ENCODE peak calls at places on chromosomes 16 and 17, in six cellular contexts. Q, V, N, Y, G and U are unnamed samples. For H3K36me3 and H3K4me1, the result is how much of the 10 kb centered on the place peaks cover.

GRCh38 chr16:65855171-65856145 is 511.0 kb upstream of the CDH5 start:
- DNase-seq in Q (no peak), V (no peak), Y (no peak), G (no peak), N (no peak), U (no peak)

GRCh38 chr17:28759296-28759865 is 15.6 kb downstream of the TRAF4 start:
- DNase-seq in G (no peak), V (no peak), Y (no peak), N (no peak), Q (no peak), U (no peak)

GRCh38 chr16:65195998-65196397 is 74.1 kb upstream of the CDH11 start:
- DNase-seq in N (no peak), Y (no peak), Q (no peak), G (no peak), V (peak), U (no peak)

GRCh38 chr16:81376880-81377279 is 62.1 kb downstream of the GAN start:
- DNase-seq in G (no peak), N (no peak), V (peak), Y (no peak), Q (no peak), U (no peak)

GRCh38 chr16:14658063-14658462 is 25.3 kb downstream of the BFAR start:
- DNase-seq in Q (no peak), G (no peak), Y (no peak), N (no peak), V (no peak), U (no peak)

GRCh38 chr17:72222971-72223370 is 102.2 kb downstream of the SOX9 start:
- DNase-seq in G (no peak), V (no peak), Q (no peak), Y (no peak), N (no peak), U (no peak)

GRCh38 chr16:81779540-81780320 is 639 bp downstream of the PLCG2 start:
- DNase-seq in N (no peak), Y (peak), V (no peak), G (no peak), Q (no peak), U (peak)

GRCh38 chr16:11386791-11387546 is 41.7 kb downstream of the RMI2 start:
- DNase-seq in N (no peak), G (no peak), V (no peak), Q (no peak), Y (no peak), U (peak)

GRCh38 chr17:69945698-69946185 is 129.3 kb upstream of the KCNJ16 start:
- DNase-seq in Q (no peak), Y (no peak), V (no peak), G (no peak), N (no peak), U (no peak)

GRCh38 chr16:72786606-72787005 is 261.3 kb downstream of the ZFHX3 start:
- DNase-seq in N (no peak), G (no peak), V (no peak), Q (no peak), Y (no peak), U (no peak)

GRCh38 chr16:72787519-72788268 is 260.2 kb downstream of the ZFHX3 start:
- DNase-seq in V (peak), N (peak), Q (peak), Y (peak), G (peak), U (peak)

GRCh38 chr16:72787130-72787518 is 260.8 kb downstream of the ZFHX3 start:
- DNase-seq in N (no peak), G (no peak), Y (no peak), Q (no peak), V (no peak), U (no peak)

GRCh38 chr16:72783716-72784320 is 264.1 kb downstream of the ZFHX3 start:
- DNase-seq in Y (no peak), N (no peak), V (peak), G (no peak), Q (no peak), U (no peak)

DNA sequence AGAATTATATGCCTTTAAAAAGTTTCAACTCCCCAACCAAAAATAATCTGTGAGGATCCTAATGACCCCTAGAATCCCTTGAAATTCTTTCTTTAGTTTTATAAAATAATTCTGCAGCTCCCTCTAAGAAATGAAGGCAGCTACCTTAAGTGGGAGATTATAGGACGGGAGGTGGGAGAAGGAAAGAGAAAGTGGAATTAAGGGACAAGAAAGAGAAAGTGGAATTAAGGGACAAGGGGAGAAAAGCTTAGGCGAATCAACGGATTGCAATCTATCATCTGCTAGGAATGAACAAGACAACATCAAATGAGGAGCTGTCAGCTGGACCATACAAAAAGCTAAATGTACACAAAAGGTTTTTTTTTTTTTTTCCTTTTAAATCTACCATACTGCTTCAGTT is 262.0 kb downstream of the ZFHX3 start:
- DNase-seq in Y (no peak), Q (no peak), N (no peak), V (no peak), G (no peak), U (no peak)
- H3K36me3 ChIP-seq in Y (under half), Q (under half), N (under half), V (under half), G (under half), U (under half)

GRCh38 chr17:77833769-77834168 is 124.7 kb upstream of the TNRC6C start:
- DNase-seq in V (no peak), Y (no peak), Q (no peak), G (no peak), N (no peak), U (no peak)

GRCh38 chr17:77830816-77831490 is 127.5 kb upstream of the TNRC6C start:
- DNase-seq in Y (no peak), N (no peak), Q (no peak), G (no peak), V (no peak), U (peak)

GRCh38 chr17:77829871-77830799 is 128.4 kb upstream of the TNRC6C start:
- DNase-seq in G (no peak), Y (peak), Q (no peak), N (peak), V (peak), U (peak)

GRCh38 chr17:77832180-77832560 is 126.3 kb upstream of the TNRC6C start:
- DNase-seq in Q (no peak), V (no peak), G (no peak), N (no peak), Y (no peak), U (no peak)

GRCh38 chr17:77831497-77832179 is 126.9 kb upstream of the TNRC6C start:
- DNase-seq in G (no peak), Q (no peak), Y (no peak), V (peak), N (no peak), U (peak)
- H3K4me1 ChIP-seq in G (under half), Q (under half), Y (under half), V (under half), N (under half), U (under half)

DNA sequence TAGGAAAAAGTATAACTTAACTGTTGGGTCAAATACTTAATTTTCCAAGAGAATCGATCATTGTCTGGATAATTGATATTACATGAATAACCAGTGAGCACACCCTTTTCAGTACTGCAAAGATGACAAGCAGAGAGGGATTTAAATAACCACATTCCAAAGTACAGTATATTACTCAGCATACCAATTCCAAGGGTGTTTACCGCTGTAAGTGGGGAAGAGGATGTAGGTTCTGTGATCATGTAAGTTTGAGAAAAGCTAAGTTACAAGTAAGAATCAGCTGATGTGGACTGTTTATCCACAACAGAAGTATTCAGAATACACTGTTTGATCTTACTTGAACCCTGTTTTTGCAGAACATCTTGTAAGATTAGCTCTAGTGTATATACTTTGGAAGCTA is 6.1 kb downstream of the GDE1 start:
- DNase-seq in V (peak), G (no peak), N (no peak), Y (no peak), Q (no peak), U (no peak)
- H3K36me3 ChIP-seq in V (under half), G (under half), N (under half), Y (under half), Q (under half), U (under half)

DNA sequence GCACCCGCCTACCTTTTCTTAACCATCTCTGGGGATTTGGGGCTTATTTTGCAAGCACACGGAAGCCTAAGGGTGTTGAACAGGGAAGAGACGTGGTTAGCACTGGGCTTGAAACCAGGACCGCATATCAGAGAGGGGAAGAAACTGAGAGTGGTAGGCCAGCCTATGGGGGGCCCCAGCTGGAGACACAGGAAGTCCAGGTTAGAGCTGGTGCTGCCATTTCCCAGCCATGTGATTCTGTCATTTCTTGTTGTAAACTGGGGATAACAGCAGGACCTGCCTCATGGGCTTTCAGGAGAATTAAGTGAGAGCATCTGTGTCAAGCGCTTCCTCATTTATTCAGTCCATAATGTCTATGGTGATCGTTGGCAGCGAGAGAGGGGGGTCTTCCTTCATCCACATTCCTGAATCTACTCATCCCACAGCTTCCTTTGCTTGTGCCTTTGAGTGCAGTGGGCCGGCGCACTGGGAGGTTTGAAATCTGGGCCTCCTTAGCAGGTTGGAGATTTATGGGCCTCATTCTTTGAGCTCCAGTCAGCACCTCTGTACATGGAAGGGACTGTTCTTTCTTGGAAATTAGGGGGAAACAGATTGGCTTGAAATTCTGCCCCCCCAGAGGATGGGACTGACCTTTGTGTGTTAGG is 20.1 kb downstream of the NKD1 start:
- DNase-seq in Q (no peak), G (no peak), N (peak), V (no peak), Y (no peak), U (no peak)
- H3K4me1 ChIP-seq in Q (under half), G (under half), N (under half), V (under half), Y (under half), U (under half)

GRCh38 chr17:60656499-60656898 is 21.2 kb upstream of the BCAS3 start:
- DNase-seq in Q (no peak), V (no peak), N (no peak), Y (no peak), G (no peak), U (no peak)

GRCh38 chr17:60659156-60659555 is 18.5 kb upstream of the BCAS3 start:
- DNase-seq in N (no peak), Y (no peak), V (no peak), Q (no peak), G (no peak), U (no peak)

GRCh38 chr17:60665602-60666001 is 12.0 kb upstream of the BCAS3 start:
- DNase-seq in G (no peak), V (no peak), Q (no peak), Y (no peak), N (no peak), U (no peak)

GRCh38 chr17:60664022-60664421 is 13.6 kb upstream of the BCAS3 start:
- DNase-seq in G (no peak), N (no peak), Q (no peak), Y (no peak), V (no peak), U (no peak)

GRCh38 chr17:60661489-60661888 is 16.2 kb upstream of the BCAS3 start:
- DNase-seq in Y (no peak), N (no peak), Q (no peak), V (no peak), G (no peak), U (no peak)
- H3K36me3 ChIP-seq in Y (under half), N (under half), Q (under half), V (under half), G (under half), U (under half)

GRCh38 chr17:62650587-62650986 is 23.1 kb downstream of the MRC2 start:
- DNase-seq in Q (no peak), G (no peak), V (no peak), N (no peak), Y (no peak), U (peak)
- H3K4me1 ChIP-seq in Q (under half), G (under half), V (under half), N (under half), Y (under half), U (under half)

DNA sequence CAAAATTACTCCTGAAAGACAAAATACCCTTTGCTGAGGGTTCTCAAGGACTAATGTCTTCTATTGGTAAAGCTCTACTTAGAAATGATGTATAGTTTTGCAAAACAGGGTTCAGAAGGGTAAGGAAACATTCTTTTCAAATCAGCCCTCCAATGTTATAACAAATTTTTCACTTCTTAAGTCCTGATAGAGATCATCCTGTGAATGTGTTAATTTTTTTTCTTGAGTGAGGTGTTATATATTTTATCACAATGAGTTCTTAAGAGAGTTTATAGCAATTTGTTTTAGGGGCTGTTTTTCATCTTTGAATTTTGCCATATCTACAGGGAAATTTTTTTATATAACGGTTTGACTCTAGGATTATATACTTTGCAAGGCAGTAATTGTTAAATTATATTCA is 29.5 kb downstream of the CYB5B start:
- DNase-seq in V (no peak), Y (no peak), G (no peak), N (no peak), Q (no peak), U (no peak)
- H3K36me3 ChIP-seq in V (under half), Y (under half), G (under half), N (under half), Q (under half), U (under half)

DNA sequence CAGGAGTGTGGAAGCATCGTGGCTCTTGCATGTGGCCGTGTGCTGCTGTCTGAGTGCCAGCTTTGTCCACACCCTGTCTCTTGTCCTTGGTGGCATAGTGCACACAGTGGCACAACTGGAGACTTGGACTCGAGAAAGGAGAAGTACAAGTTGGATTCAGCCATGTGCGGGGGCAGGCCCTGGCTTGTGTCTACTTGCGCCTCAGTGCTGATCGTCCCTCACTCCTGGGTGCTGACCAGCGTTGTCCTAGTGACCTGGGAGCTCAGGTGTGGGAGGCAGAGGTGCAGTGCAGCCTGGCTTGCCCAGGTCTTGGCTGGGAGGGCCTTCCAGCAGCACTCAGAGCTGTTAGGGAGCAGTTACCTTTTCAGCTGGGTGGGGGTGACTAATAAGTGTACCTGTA is 20.6 kb downstream of the MPRIP start:
- DNase-seq in G (no peak), Y (no peak), N (no peak), Q (no peak), V (no peak), U (peak)
- H3K4me1 ChIP-seq in G (under half), Y (under half), N (under half), Q (under half), V (under half), U (under half)

DNA sequence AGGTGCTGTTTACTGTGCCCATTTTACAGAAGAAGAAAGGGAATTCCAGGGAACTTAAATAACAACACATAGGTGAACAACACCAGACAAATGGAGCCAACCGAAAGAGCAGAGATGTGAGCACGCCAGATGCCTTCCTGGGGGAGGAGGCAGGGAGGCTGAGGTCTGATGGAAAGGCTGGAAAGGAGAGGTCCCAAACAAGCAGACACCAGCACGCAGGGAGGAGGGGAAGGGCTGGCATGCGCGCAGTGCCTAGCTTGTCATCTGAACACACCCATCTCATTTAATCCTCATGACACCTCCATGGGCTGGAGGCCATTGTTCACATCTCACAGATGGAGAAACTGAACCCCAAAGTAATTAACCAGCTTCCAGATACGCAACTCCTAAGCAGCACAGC is 20.9 kb upstream of the CACNG5 start:
- DNase-seq in V (no peak), Y (no peak), N (no peak), G (no peak), Q (no peak), U (no peak)
- H3K36me3 ChIP-seq in V (under half), Y (under half), N (under half), G (under half), Q (under half), U (under half)